ENCODE peak calls at places on chromosomes 4 and X, in seven cellular contexts. One of them, this sample, is unnamed. For H3K27me3 and H3K36me3, the result is how much of the 10 kb centered on the place peaks cover.

GRCh38 chr4:182143086-182143821 is 99.9 kb upstream of the TENM3 start:
- DNase-seq in CD8-positive, alpha-beta memory T cell: no peak
- DNase-seq in H7: peak
- DNase-seq in GM06990: peak
- DNase-seq in thyroid gland: peak
- DNase-seq in cardiac muscle cell: peak
- DNase-seq in left ventricle myocardium inferior: no peak
- DNase-seq in this sample: no peak

GRCh38 chr4:20529681-20530080 is 170.6 kb upstream of the PACRGL start:
- DNase-seq in CD8-positive, alpha-beta memory T cell: no peak
- DNase-seq in H7: no peak
- DNase-seq in GM06990: no peak
- DNase-seq in thyroid gland: no peak
- DNase-seq in cardiac muscle cell: no peak
- DNase-seq in left ventricle myocardium inferior: no peak
- DNase-seq in this sample: no peak

GRCh38 chr4:124974163-124974562 is 261.6 kb upstream of the ANKRD50 start:
- DNase-seq in CD8-positive, alpha-beta memory T cell: no peak
- DNase-seq in H7: no peak
- DNase-seq in GM06990: no peak
- DNase-seq in thyroid gland: no peak
- DNase-seq in cardiac muscle cell: no peak
- DNase-seq in left ventricle myocardium inferior: no peak
- DNase-seq in this sample: no peak

GRCh38 chr4:15413623-15414019 is 14.2 kb upstream of the C1QTNF7 start:
- DNase-seq in CD8-positive, alpha-beta memory T cell: no peak
- DNase-seq in H7: no peak
- DNase-seq in GM06990: no peak
- DNase-seq in thyroid gland: no peak
- DNase-seq in cardiac muscle cell: no peak
- DNase-seq in left ventricle myocardium inferior: no peak
- DNase-seq in this sample: no peak

GRCh38 chr4:7295917-7296660 is 103.8 kb downstream of the SORCS2 start:
- DNase-seq in CD8-positive, alpha-beta memory T cell: no peak
- DNase-seq in H7: peak
- DNase-seq in GM06990: no peak
- DNase-seq in thyroid gland: peak
- DNase-seq in cardiac muscle cell: peak
- DNase-seq in left ventricle myocardium inferior: peak
- DNase-seq in this sample: no peak

GRCh38 chrX:113868169-113868568 is 715.7 kb upstream of the HTR2C start:
- DNase-seq in CD8-positive, alpha-beta memory T cell: no peak
- DNase-seq in H7: no peak
- DNase-seq in GM06990: no peak
- DNase-seq in thyroid gland: no peak
- DNase-seq in cardiac muscle cell: peak
- DNase-seq in left ventricle myocardium inferior: no peak
- DNase-seq in this sample: no peak

GRCh38 chr4:176443117-176443516 is 123.4 kb downstream of the SPCS3 start:
- DNase-seq in CD8-positive, alpha-beta memory T cell: no peak
- DNase-seq in H7: no peak
- DNase-seq in GM06990: no peak
- DNase-seq in thyroid gland: no peak
- DNase-seq in cardiac muscle cell: no peak
- DNase-seq in left ventricle myocardium inferior: no peak
- DNase-seq in this sample: no peak

GRCh38 chrX:49211074-49211473 is 11.1 kb upstream of the SYP start:
- DNase-seq in CD8-positive, alpha-beta memory T cell: no peak
- DNase-seq in H7: no peak
- DNase-seq in GM06990: no peak
- DNase-seq in thyroid gland: no peak
- DNase-seq in cardiac muscle cell: no peak
- DNase-seq in left ventricle myocardium inferior: no peak
- DNase-seq in this sample: no peak

GRCh38 chr4:100657187-100657586 is 139.4 kb upstream of the EMCN start:
- DNase-seq in CD8-positive, alpha-beta memory T cell: no peak
- DNase-seq in H7: no peak
- DNase-seq in GM06990: no peak
- DNase-seq in thyroid gland: no peak
- DNase-seq in cardiac muscle cell: no peak
- DNase-seq in left ventricle myocardium inferior: no peak
- DNase-seq in this sample: no peak

GRCh38 chr4:151099976-151100417 is 569 bp downstream of the RPS3A start:
- DNase-seq in CD8-positive, alpha-beta memory T cell: no peak
- DNase-seq in H7: no peak
- DNase-seq in GM06990: no peak
- DNase-seq in thyroid gland: no peak
- DNase-seq in cardiac muscle cell: no peak
- DNase-seq in left ventricle myocardium inferior: no peak
- DNase-seq in this sample: no peak

GRCh38 chr4:35175894-35176293 is 1068.4 kb downstream of the ARAP2 start:
- DNase-seq in CD8-positive, alpha-beta memory T cell: no peak
- DNase-seq in H7: no peak
- DNase-seq in GM06990: no peak
- DNase-seq in thyroid gland: no peak
- DNase-seq in cardiac muscle cell: no peak
- DNase-seq in left ventricle myocardium inferior: no peak
- DNase-seq in this sample: no peak

GRCh38 chr4:128560754-128561495 is 248.6 kb upstream of the JADE1 start:
- DNase-seq in CD8-positive, alpha-beta memory T cell: no peak
- DNase-seq in H7: no peak
- DNase-seq in GM06990: no peak
- DNase-seq in thyroid gland: no peak
- DNase-seq in cardiac muscle cell: no peak
- DNase-seq in left ventricle myocardium inferior: no peak
- DNase-seq in this sample: no peak

GRCh38 chr4:108144451-108144850 is 24.3 kb downstream of the LEF1 start:
- DNase-seq in CD8-positive, alpha-beta memory T cell: peak
- DNase-seq in H7: no peak
- DNase-seq in GM06990: no peak
- DNase-seq in thyroid gland: no peak
- DNase-seq in cardiac muscle cell: no peak
- DNase-seq in left ventricle myocardium inferior: no peak
- DNase-seq in this sample: no peak
- H3K27me3 ChIP-seq in CD8-positive, alpha-beta memory T cell: under half
- H3K27me3 ChIP-seq in H7: under half
- H3K27me3 ChIP-seq in GM06990: under half
- H3K27me3 ChIP-seq in thyroid gland: under half
- H3K27me3 ChIP-seq in cardiac muscle cell: under half
- H3K27me3 ChIP-seq in left ventricle myocardium inferior: under half
- H3K27me3 ChIP-seq in this sample: under half

GRCh38 chrX:42746606-42747005 is 31.4 kb downstream of the PPP1R2C start:
- DNase-seq in CD8-positive, alpha-beta memory T cell: no peak
- DNase-seq in H7: no peak
- DNase-seq in GM06990: no peak
- DNase-seq in thyroid gland: no peak
- DNase-seq in cardiac muscle cell: no peak
- DNase-seq in left ventricle myocardium inferior: no peak
- DNase-seq in this sample: no peak

GRCh38 chrX:42751573-42751972 is 26.4 kb downstream of the PPP1R2C start:
- DNase-seq in CD8-positive, alpha-beta memory T cell: no peak
- DNase-seq in H7: no peak
- DNase-seq in GM06990: no peak
- DNase-seq in thyroid gland: no peak
- DNase-seq in cardiac muscle cell: no peak
- DNase-seq in left ventricle myocardium inferior: no peak
- DNase-seq in this sample: no peak

GRCh38 chrX:42752730-42753129 is 25.2 kb downstream of the PPP1R2C start:
- DNase-seq in CD8-positive, alpha-beta memory T cell: no peak
- DNase-seq in H7: peak
- DNase-seq in GM06990: no peak
- DNase-seq in thyroid gland: no peak
- DNase-seq in cardiac muscle cell: no peak
- DNase-seq in left ventricle myocardium inferior: no peak
- DNase-seq in this sample: no peak

GRCh38 chrX:42754129-42754528 is 23.8 kb downstream of the PPP1R2C start:
- DNase-seq in CD8-positive, alpha-beta memory T cell: no peak
- DNase-seq in H7: no peak
- DNase-seq in GM06990: no peak
- DNase-seq in thyroid gland: no peak
- DNase-seq in cardiac muscle cell: no peak
- DNase-seq in left ventricle myocardium inferior: no peak
- DNase-seq in this sample: no peak

DNA sequence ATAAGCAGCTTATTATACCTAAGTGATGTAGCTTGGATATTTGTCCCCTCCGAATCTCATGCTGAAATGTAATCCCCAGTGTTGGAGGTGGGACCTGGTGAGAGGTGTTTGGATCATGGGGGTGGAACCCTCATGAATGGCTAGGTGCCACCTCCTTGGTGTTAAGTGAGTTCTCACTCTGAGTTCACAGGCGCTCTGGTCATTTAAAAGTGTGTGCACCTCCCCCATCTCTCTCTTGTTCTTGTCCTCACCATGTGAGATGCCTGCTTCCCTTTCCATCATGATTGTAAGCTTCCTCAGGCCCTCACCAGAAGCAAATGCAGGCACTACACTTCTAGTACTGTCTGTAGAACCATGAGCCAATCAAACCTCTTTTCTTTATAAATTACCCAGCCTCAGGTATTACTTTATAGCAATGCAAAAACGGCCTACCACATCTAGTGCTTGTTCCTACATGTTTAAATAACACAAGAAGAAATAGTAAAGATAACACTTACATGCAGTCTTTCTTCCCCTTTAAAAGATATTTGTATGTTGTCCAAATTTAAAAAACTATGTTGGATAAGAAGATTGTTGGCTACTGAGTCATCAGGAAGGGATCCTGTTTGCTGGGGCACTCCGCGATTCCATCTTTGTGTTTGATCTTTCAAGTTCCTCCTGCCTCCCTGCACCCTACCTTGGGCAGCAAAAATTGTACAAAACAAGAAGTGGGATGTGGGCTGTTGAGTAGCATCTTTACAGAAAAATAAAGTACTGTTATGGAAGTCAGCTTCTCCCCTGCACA is 29.7 kb downstream of the PPP1R2C start:
- DNase-seq in CD8-positive, alpha-beta memory T cell: no peak
- DNase-seq in H7: no peak
- DNase-seq in GM06990: no peak
- DNase-seq in thyroid gland: no peak
- DNase-seq in cardiac muscle cell: no peak
- DNase-seq in left ventricle myocardium inferior: no peak
- DNase-seq in this sample: no peak
- H3K4me3 ChIP-seq in CD8-positive, alpha-beta memory T cell: no peak
- H3K4me3 ChIP-seq in H7: no peak
- H3K4me3 ChIP-seq in GM06990: no peak
- H3K4me3 ChIP-seq in thyroid gland: no peak
- H3K4me3 ChIP-seq in cardiac muscle cell: no peak
- H3K4me3 ChIP-seq in left ventricle myocardium inferior: no peak
- H3K4me3 ChIP-seq in this sample: no peak

GRCh38 chr4:110793890-110794588 is 171.2 kb upstream of the PITX2 start:
- DNase-seq in CD8-positive, alpha-beta memory T cell: no peak
- DNase-seq in H7: peak
- DNase-seq in GM06990: no peak
- DNase-seq in thyroid gland: no peak
- DNase-seq in cardiac muscle cell: no peak
- DNase-seq in left ventricle myocardium inferior: no peak
- DNase-seq in this sample: peak
- H3K36me3 ChIP-seq in CD8-positive, alpha-beta memory T cell: under half
- H3K36me3 ChIP-seq in H7: under half
- H3K36me3 ChIP-seq in GM06990: under half
- H3K36me3 ChIP-seq in thyroid gland: under half
- H3K36me3 ChIP-seq in cardiac muscle cell: under half
- H3K36me3 ChIP-seq in left ventricle myocardium inferior: under half
- H3K36me3 ChIP-seq in this sample: under half

GRCh38 chrX:11870789-11871188 is 112.8 kb downstream of the MSL3 start:
- DNase-seq in CD8-positive, alpha-beta memory T cell: no peak
- DNase-seq in H7: no peak
- DNase-seq in GM06990: no peak
- DNase-seq in thyroid gland: no peak
- DNase-seq in cardiac muscle cell: no peak
- DNase-seq in left ventricle myocardium inferior: no peak
- DNase-seq in this sample: no peak
- H3K27me3 ChIP-seq in CD8-positive, alpha-beta memory T cell: under half
- H3K27me3 ChIP-seq in H7: under half
- H3K27me3 ChIP-seq in GM06990: under half
- H3K27me3 ChIP-seq in thyroid gland: under half
- H3K27me3 ChIP-seq in cardiac muscle cell: under half
- H3K27me3 ChIP-seq in left ventricle myocardium inferior: under half
- H3K27me3 ChIP-seq in this sample: under half

DNA sequence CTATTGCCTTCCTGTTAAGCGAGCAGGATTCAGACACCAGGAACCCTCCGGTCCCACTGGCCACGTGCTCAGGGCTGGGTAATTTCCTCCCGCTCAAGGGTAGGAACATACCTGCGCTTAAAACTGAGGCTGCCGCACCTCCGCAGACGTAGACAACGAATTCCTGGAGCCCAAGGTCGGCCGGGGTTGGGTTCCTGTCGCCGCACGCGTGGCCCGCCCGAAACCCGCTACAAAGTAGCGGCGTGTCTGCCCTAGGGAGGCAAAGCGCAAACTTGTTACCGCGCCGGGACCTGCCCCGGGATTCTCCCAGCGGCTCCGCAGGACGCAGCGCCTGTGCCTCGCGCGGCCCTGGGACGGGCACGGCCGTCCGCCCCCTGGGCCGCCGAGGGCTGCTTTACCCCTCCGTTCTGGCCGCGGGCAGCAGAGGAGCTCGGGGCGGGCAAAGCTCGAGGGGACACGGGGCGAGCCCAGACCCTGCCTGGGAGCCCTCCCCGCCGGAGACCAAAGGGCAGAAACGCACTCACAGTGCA is 341 bp downstream of the ERVMER34-1 start:
- DNase-seq in CD8-positive, alpha-beta memory T cell: peak
- DNase-seq in H7: peak
- DNase-seq in GM06990: no peak
- DNase-seq in thyroid gland: peak
- DNase-seq in cardiac muscle cell: no peak
- DNase-seq in left ventricle myocardium inferior: no peak
- DNase-seq in this sample: no peak
- H3K4me3 ChIP-seq in CD8-positive, alpha-beta memory T cell: peak
- H3K4me3 ChIP-seq in H7: peak
- H3K4me3 ChIP-seq in GM06990: no peak
- H3K4me3 ChIP-seq in thyroid gland: peak
- H3K4me3 ChIP-seq in cardiac muscle cell: peak
- H3K4me3 ChIP-seq in left ventricle myocardium inferior: peak
- H3K4me3 ChIP-seq in this sample: peak

DNA sequence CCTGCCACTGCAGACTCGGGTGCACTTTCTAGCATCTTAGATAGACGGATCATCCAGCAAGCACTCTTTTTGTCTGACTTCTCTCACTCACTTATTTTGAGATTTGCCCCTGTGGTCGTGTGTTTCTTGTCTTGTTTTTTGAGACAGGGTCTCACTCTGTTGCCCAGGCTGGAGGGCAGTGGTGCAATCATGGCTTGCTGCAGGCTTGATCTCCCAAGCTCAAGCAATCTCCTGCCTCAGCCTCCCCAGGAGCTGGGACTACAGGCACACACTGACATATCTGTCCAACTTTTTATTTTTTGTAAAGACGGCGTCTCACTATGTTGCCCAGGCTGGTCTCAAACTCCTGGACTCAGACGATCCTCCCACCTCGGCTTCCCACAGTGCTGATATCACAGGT is 26.7 kb downstream of the FGFR3 start:
- DNase-seq in CD8-positive, alpha-beta memory T cell: no peak
- DNase-seq in H7: no peak
- DNase-seq in GM06990: no peak
- DNase-seq in thyroid gland: no peak
- DNase-seq in cardiac muscle cell: no peak
- DNase-seq in left ventricle myocardium inferior: no peak
- DNase-seq in this sample: no peak
- H3K36me3 ChIP-seq in CD8-positive, alpha-beta memory T cell: under half
- H3K36me3 ChIP-seq in H7: under half
- H3K36me3 ChIP-seq in GM06990: under half
- H3K36me3 ChIP-seq in thyroid gland: half or more
- H3K36me3 ChIP-seq in cardiac muscle cell: under half
- H3K36me3 ChIP-seq in left ventricle myocardium inferior: half or more
- H3K36me3 ChIP-seq in this sample: under half

GRCh38 chrX:134714633-134715110 is 56.4 kb upstream of the PLAC1 start:
- DNase-seq in CD8-positive, alpha-beta memory T cell: no peak
- DNase-seq in H7: no peak
- DNase-seq in GM06990: no peak
- DNase-seq in thyroid gland: no peak
- DNase-seq in cardiac muscle cell: no peak
- DNase-seq in left ventricle myocardium inferior: no peak
- DNase-seq in this sample: no peak
- H3K27me3 ChIP-seq in CD8-positive, alpha-beta memory T cell: under half
- H3K27me3 ChIP-seq in H7: under half
- H3K27me3 ChIP-seq in GM06990: under half
- H3K27me3 ChIP-seq in thyroid gland: under half
- H3K27me3 ChIP-seq in cardiac muscle cell: under half
- H3K27me3 ChIP-seq in left ventricle myocardium inferior: under half
- H3K27me3 ChIP-seq in this sample: under half

This sample was measured in iPS DF 6.9.